ENCODE peak calls at places on chromosomes 4 and X, in six cellular contexts. E is transverse colon, T is adipocyte, D is keratinocyte, B is IMR-90, U is testis. L is an unnamed sample. For H3K4me1, the result is how much of the 10 kb centered on the place peaks cover.

GRCh38 chr4:121277194-121278105 is 103.4 kb downstream of the QRFPR start:
- DNase-seq in B (no peak), D (no peak), E (peak), U (no peak), T (no peak), L (peak)

GRCh38 chr4:32775049-32775448 is 2054.9 kb downstream of the PCDH7 start:
- DNase-seq in B (no peak), U (no peak), T (peak), D (no peak), E (no peak), L (no peak)

GRCh38 chr4:125590158-125590557 is 275.4 kb downstream of the FAT4 start:
- DNase-seq in E (no peak), U (no peak), T (no peak), D (no peak), B (no peak), L (no peak)

GRCh38 chr4:88792268-88792781 is 94.7 kb upstream of the NAP1L5 start:
- DNase-seq in T (peak), U (no peak), B (peak), D (no peak), E (no peak), L (no peak)

GRCh38 chr4:128528793-128529553 is 241.4 kb upstream of the PGRMC2 start:
- DNase-seq in B (peak), T (peak), D (peak), E (no peak), U (no peak), L (no peak)

GRCh38 chrX:153342762-153343558 is 9.0 kb downstream of the ZNF275 start:
- DNase-seq in T (peak), D (no peak), B (no peak), U (no peak), E (no peak), L (no peak)

GRCh38 chr4:82833696-82834313 is 35.2 kb upstream of the SCD5 start:
- DNase-seq in U (no peak), D (no peak), B (peak), T (peak), E (peak), L (peak)

GRCh38 chr4:169848018-169848417 is 90.3 kb upstream of the HPF1 start:
- DNase-seq in T (no peak), D (no peak), B (no peak), U (no peak), E (no peak), L (no peak)

GRCh38 chr4:148445903-148446261 is 3.7 kb upstream of the NR3C2 start:
- DNase-seq in E (no peak), U (no peak), D (no peak), T (no peak), B (no peak), L (peak)

GRCh38 chrX:102517331-102517730 is 792 bp upstream of the TMSB15A start:
- DNase-seq in T (peak), D (no peak), E (no peak), B (peak), U (no peak), L (peak)

GRCh38 chr4:45072981-45073380 is 346.6 kb upstream of the GNPDA2 start:
- DNase-seq in T (no peak), E (no peak), B (no peak), U (no peak), D (no peak), L (no peak)

DNA sequence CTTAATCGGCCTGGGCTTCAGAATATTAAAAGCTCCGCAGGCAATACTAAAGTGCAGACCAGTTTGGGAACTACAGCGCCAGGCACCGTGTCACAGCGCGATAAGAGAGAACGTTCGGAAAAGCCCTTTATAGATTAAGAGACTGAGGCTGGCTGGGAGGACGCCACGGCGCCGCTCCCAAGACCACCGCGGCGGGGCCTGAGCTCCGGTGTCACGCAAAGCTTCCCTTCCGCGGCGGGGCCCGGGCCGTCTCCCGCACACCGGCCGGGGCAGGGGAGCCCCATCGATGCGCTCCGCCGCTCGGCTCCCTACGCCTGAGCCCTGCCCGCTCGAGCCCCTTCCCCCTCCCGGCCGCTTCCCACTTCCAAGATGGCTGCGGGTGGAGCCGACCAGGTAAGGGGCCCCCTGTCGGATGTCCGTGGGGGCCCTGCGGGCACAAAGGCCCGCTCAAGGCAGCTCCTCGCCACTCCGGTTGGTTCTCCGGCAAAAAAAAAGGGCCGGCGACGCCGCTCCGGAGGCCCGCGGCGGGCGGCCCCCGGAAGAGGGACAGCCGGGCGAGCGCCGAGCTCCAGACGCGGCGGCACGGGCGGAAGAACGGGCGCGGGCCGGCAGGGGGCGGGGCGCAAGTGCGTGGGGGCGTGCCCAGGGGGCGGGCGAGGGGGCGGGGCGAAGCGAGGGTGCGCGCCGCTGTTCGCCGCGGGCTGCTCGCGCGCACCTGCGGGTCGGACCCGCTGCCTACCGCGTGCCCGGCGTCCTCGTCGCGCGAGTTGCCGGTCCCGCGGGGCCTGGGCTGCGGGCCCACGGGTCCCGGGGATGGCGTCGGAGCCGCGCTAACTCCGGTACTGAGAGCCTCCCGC is at the start of gene TBC1D14:
- DNase-seq in D (peak), B (peak), T (peak), E (peak), U (peak), L (peak)
- H3K4me1 ChIP-seq in D (under half), B (under half), T (under half), E (under half), U (under half), L (under half)

DNA sequence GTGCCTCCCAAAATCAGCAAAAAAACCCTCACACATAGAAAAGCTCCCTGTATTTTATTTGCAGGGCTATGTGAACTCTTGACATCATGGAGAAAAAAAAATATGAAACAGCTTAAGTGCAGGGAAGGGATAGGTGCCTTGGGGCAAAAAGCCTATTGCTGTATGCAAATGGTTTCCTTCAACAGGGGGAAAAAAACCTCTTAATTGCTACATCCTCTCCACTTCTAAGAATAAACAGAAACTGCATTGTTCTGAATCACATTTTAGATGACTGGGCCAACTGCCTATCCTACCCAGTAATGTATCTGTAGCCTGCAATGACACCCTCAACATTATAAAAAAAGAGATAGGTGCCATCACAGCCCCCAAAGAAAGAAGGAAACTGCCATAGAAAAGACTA is 229.4 kb upstream of the GALNTL6 start:
- DNase-seq in U (no peak), B (no peak), E (no peak), T (no peak), D (no peak), L (no peak)
- H3K4me1 ChIP-seq in U (under half), B (under half), E (under half), T (under half), D (under half), L (under half)

GRCh38 chr4:47187608-47188007 is 156.2 kb downstream of the GABRB1 start:
- DNase-seq in E (no peak), T (no peak), B (no peak), D (no peak), U (no peak), L (no peak)
- H3K4me1 ChIP-seq in E (under half), T (under half), B (under half), D (under half), U (under half), L (under half)

GRCh38 chr4:184536070-184536880 is 61.9 kb upstream of the IRF2 start:
- DNase-seq in D (no peak), T (peak), U (peak), E (peak), B (no peak), L (no peak)
- H3K4me1 ChIP-seq in D (under half), T (under half), U (under half), E (under half), B (under half), L (under half)

GRCh38 chr4:2666722-2667247 is 89.4 kb downstream of the TNIP2 start:
- DNase-seq in D (no peak), T (no peak), B (no peak), E (no peak), U (no peak), L (no peak)
- H3K4me1 ChIP-seq in D (under half), T (under half), B (under half), E (under half), U (under half), L (under half)

GRCh38 chr4:1212546-1213335 is 36.2 kb downstream of the CTBP1 start:
- DNase-seq in T (no peak), D (no peak), E (no peak), B (no peak), U (no peak), L (peak)
- H3K4me1 ChIP-seq in T (under half), D (under half), E (under half), B (under half), U (half or more), L (under half)

GRCh38 chr4:7375427-7375826 is 59.3 kb downstream of the PSAPL1 start:
- DNase-seq in D (no peak), T (peak), U (no peak), B (peak), E (no peak), L (no peak)
- H3K4me1 ChIP-seq in D (under half), T (under half), U (under half), B (under half), E (under half), L (under half)

DNA sequence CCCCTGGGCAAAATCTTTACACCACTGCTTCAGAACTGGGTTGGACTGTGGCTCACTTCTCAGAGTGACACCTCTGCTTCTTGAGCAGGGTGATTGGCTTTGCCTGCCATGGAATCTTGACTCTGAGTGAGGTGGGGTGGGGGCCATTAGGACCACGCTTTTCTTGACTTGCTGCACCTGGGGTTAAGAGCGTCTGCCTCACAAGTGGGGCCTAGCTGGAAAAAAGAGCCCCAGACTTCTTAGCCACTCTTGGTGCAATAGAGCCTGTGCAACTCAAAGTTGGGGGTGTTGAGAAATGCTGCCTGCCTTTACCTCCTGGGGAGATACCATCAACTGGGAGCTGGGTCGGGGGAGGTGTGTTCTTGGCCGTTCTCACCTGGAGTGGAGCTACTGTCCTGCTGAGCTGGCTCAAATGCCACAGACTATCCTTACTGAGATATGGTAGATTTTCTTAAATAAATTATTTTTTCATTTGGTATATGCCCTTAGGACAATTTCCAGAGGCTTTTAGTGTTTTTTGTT is 23.5 kb downstream of the USP9X start:
- DNase-seq in E (no peak), T (no peak), B (no peak), D (no peak), U (no peak), L (no peak)
- H3K4me1 ChIP-seq in E (under half), T (under half), B (under half), D (under half), U (under half), L (under half)

GRCh38 chrX:154731881-154732280 is 19.0 kb downstream of the GAB3 start:
- DNase-seq in U (no peak), T (no peak), E (no peak), D (no peak), B (peak), L (no peak)
- H3K4me1 ChIP-seq in U (under half), T (half or more), E (under half), D (under half), B (under half), L (under half)

L was measured in mucosa of descending colon.